ENCODE peak calls at places on chromosomes 3 and 15, in eight cellular contexts. I is erythroblast; K is RWPE1; F is ELR; T is kidney glomerular epithelial cell; B is LHCN-M2; O is central memory CD4-positive, alpha-beta T cell; J is SW 1271. X is an unnamed sample.

GRCh38 chr3:17065315-17065714 is 180.6 kb downstream of the PLCL2 start:
- DNase-seq in I (no peak), K (no peak), F (no peak), T (no peak), B (no peak), O (no peak), J (no peak), X (peak)

GRCh38 chr15:66808181-66808824 is 106.3 kb downstream of the SMAD6 start:
- DNase-seq in I (no peak), K (no peak), F (no peak), T (no peak), B (no peak), O (no peak), J (no peak), X (no peak)

GRCh38 chr15:99981839-99982658 is 248.8 kb upstream of the LYSMD4 start:
- DNase-seq in I (no peak), K (no peak), F (no peak), T (no peak), B (no peak), O (no peak), J (no peak), X (no peak)

GRCh38 chr15:80595391-80595790 is 99.7 kb upstream of the ABHD17C start:
- DNase-seq in I (peak), K (no peak), F (no peak), T (no peak), B (no peak), O (no peak), J (no peak), X (no peak)

GRCh38 chr15:76566276-76566675 is 229.7 kb downstream of the ISL2 start:
- DNase-seq in I (no peak), K (no peak), F (no peak), T (no peak), B (peak), O (no peak), J (no peak), X (no peak)

GRCh38 chr3:100833483-100833882 is 124.2 kb downstream of the TFG start:
- DNase-seq in I (no peak), K (no peak), F (no peak), T (no peak), B (no peak), O (no peak), J (no peak), X (no peak)

GRCh38 chr15:92098869-92099268 is 245.4 kb downstream of the SLCO3A1 start:
- DNase-seq in I (no peak), K (no peak), F (no peak), T (no peak), B (no peak), O (no peak), J (no peak), X (no peak)

GRCh38 chr3:136819784-136820640 is 1.1 kb downstream of the SLC35G2 start:
- DNase-seq in I (peak), K (peak), F (peak), T (peak), B (peak), O (peak), J (no peak), X (no peak)

GRCh38 chr3:124850633-124851032 is 36.5 kb downstream of the ITGB5 start:
- DNase-seq in I (no peak), K (no peak), F (peak), T (no peak), B (peak), O (no peak), J (no peak), X (no peak)